ENCODE peak calls at places on chromosome X, in four cellular contexts. C, F, M and G are unnamed samples.

GRCh38 chrX:134604701-134605271 is 53.5 kb downstream of the PLAC1 start:
- DNase-seq in C (no peak), M (no peak), F (no peak), G (no peak)

GRCh38 chrX:123339201-123339905 is 155.3 kb downstream of the GRIA3 start:
- DNase-seq in C (peak), M (no peak), F (no peak), G (no peak)

GRCh38 chrX:49187526-49187925 is 1.4 kb upstream of the PRICKLE3 start:
- DNase-seq in C (no peak), M (no peak), F (no peak), G (no peak)

GRCh38 chrX:103614999-103615398 is 7.2 kb downstream of the TCEAL3 start:
- DNase-seq in F (no peak), M (no peak), C (no peak), G (no peak)

GRCh38 chrX:150324035-150324728 is 38.9 kb upstream of the MAMLD1 start:
- DNase-seq in M (no peak), C (peak), F (no peak), G (no peak)

GRCh38 chrX:25178555-25178954 is 162.8 kb upstream of the ARX start:
- DNase-seq in M (no peak), F (no peak), C (no peak), G (no peak)

GRCh38 chrX:334971-335757 is 16.6 kb upstream of the GTPBP6 start:
- DNase-seq in F (no peak), C (no peak), M (peak), G (peak)

GRCh38 chrX:111519215-111519614 is 7.8 kb downstream of the SERTM2 start:
- DNase-seq in M (no peak), C (no peak), F (no peak), G (no peak)

GRCh38 chrX:68503830-68504229 is 5.0 kb downstream of the YIPF6 start:
- DNase-seq in M (no peak), C (no peak), F (no peak), G (no peak)

GRCh38 chrX:443676-444210 is 57.0 kb upstream of the PPP2R3B start:
- DNase-seq in F (no peak), M (peak), C (no peak), G (no peak)

GRCh38 chrX:48971325-48972213 is at the start of gene KCND1:
- DNase-seq in C (no peak), F (no peak), M (peak), G (no peak)

GRCh38 chrX:69024931-69025330 is 140.3 kb downstream of the PJA1 start:
- DNase-seq in M (peak), F (peak), C (no peak), G (no peak)

GRCh38 chrX:41823402-41823801 is 99.4 kb downstream of the GPR82 start:
- DNase-seq in F (no peak), M (no peak), C (no peak), G (no peak)

GRCh38 chrX:37367946-37368345 is 18.8 kb downstream of the PRRG1 start:
- DNase-seq in M (no peak), F (no peak), C (no peak), G (no peak)

GRCh38 chrX:120463241-120463640 is 5.9 kb downstream of the LAMP2 start:
- DNase-seq in F (no peak), M (no peak), C (no peak), G (no peak)

GRCh38 chrX:55487143-55487542 is 2.5 kb downstream of the USP51 start:
- DNase-seq in M (no peak), F (no peak), C (no peak), G (no peak)

GRCh38 chrX:153968754-153969124 is 2.9 kb downstream of the HCFC1 start:
- DNase-seq in F (no peak), M (peak), C (no peak), G (no peak)

GRCh38 chrX:31293409-31293808 is 221.6 kb upstream of the FTHL17 start:
- DNase-seq in M (no peak), C (no peak), F (no peak), G (no peak)

GRCh38 chrX:54386314-54386713 is 28.5 kb upstream of the WNK3 start:
- DNase-seq in C (no peak), M (no peak), F (no peak), G (no peak)

GRCh38 chrX:22246620-22247019 is 26.1 kb upstream of the CBLL2 start:
- DNase-seq in M (no peak), C (peak), F (no peak), G (no peak)

GRCh38 chrX:110786486-110786885 is 9.1 kb downstream of the CHRDL1 start:
- DNase-seq in M (no peak), F (no peak), C (peak), G (no peak)

GRCh38 chrX:108415891-108416290 is 22.3 kb downstream of the COL4A6 start:
- DNase-seq in M (no peak), C (no peak), F (no peak), G (no peak)

GRCh38 chrX:84099120-84099519 is 88.9 kb downstream of the RPS6KA6 start:
- DNase-seq in M (no peak), F (no peak), C (no peak), G (no peak)

GRCh38 chrX:47080915-47081236 is 2.6 kb downstream of the RGN start:
- DNase-seq in M (no peak), C (no peak), F (no peak), G (no peak)

GRCh38 chrX:38112566-38112965 is 106.2 kb downstream of the SYTL5 start:
- DNase-seq in C (no peak), M (no peak), F (no peak), G (no peak)

GRCh38 chrX:68146054-68146453 is 287.2 kb downstream of the OPHN1 start:
- DNase-seq in F (no peak), C (peak), M (no peak), G (no peak)

GRCh38 chrX:136497556-136498048 is at the start of gene HTATSF1:
- DNase-seq in C (no peak), M (peak), F (no peak), G (no peak)

GRCh38 chrX:113157496-113157895 is 316.9 kb upstream of the AMOT start:
- DNase-seq in C (no peak), M (no peak), F (no peak), G (no peak)

GRCh38 chrX:152072236-152072635 is 66.1 kb downstream of the MAGEA10 start:
- DNase-seq in F (no peak), C (peak), M (no peak), G (no peak)

GRCh38 chrX:37871626-37872302 is 24.4 kb upstream of the DYNLT3 start:
- DNase-seq in F (peak), M (peak), C (peak), G (no peak)

GRCh38 chrX:63754141-63754859 is 30.7 kb downstream of the ARHGEF9 start:
- DNase-seq in F (no peak), M (no peak), C (no peak), G (peak)

GRCh38 chrX:7117587-7117986 is 29.9 kb upstream of the STS start:
- DNase-seq in F (no peak), C (no peak), M (no peak), G (no peak)

GRCh38 chrX:97616883-97617510 is 733.3 kb downstream of the RPA4 start:
- DNase-seq in M (no peak), F (no peak), C (peak), G (no peak)

DNA sequence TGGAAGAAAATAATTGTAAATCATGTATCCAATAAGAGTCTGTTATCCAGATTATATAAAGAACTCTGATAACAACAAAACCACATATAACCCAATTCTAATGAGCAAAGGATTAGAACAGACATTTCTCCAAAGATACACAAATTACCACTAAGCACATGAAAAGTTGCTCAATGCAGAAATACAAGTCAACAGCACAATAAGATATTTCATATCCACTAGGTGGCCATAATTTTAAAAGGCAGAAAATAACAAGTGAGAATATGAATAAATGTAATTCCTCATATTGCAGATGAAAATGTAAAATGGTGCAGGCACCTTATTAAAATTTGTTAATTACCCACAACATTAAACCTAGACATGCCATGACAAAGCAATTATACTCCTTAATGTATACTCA is 73.9 kb upstream of the ZCCHC13 start:
- DNase-seq in M (no peak), F (no peak), C (no peak), G (no peak)
- TF ChIP-seq CTCF in M (no peak), F (no peak), C (peak), G (no peak)

DNA sequence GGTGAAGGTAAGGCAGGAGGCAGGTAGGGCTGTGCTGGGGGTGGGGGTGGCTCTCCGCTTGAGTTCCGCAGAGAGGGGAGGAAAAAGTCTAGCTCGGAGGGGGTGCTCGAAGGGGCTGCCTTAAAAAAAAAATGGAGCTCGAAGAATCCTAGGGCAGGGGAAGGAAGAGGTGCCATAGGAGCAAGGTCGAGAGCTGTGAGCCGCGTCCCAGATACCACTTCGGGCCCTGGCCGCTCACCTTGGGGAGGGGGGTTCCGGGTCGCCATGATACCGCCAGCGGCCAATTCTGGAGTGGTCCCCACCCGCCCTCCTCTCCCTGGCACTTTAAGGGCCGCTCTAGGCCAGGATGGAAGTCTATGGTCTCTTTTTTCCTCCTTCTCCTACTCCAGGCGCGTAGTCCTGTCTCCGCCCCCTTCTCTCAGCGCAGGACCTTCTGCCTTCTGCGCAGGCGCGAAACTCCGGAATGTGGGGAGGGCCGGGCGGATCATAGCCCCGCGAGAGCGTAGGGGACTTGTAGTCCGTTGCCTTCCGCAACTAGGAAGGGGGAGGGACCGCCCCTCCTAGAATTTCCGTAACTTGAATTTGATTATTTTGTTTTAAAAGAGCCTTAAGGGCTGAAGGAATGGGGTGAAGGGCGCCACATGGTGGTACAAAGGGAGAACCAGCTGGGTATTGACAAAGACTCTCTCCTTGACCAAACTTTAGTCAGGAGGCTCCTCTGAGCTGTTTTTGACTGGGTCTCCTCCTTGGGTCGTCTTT is at the start of gene FUNDC1:
- DNase-seq in M (peak), C (peak), F (peak), G (peak)
- TF ChIP-seq CTCF in M (peak), C (peak), F (no peak), G (peak)

DNA sequence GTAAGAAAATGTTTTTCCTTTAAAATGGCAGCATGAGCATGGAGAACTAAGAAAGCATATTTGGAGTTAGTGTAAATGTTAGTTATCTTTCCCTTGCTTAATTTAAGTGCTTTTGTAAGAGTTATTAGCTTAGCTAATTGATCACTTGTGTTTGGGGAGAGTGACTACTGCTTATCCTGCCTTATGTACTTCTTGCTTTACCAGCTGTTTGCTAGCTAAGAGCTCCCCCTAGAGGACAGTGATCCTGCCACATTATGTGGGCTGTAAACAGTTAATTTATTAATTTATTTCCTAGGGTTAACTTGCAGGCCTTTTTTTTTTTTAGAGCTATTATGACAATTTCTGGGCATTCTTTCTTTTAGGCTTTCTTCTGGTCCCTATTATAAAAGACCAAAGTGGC is 435.8 kb downstream of the MAGEB5 start:
- DNase-seq in F (no peak), M (no peak), C (no peak), G (no peak)
- TF ChIP-seq CTCF in F (no peak), M (no peak), C (no peak), G (no peak)

DNA sequence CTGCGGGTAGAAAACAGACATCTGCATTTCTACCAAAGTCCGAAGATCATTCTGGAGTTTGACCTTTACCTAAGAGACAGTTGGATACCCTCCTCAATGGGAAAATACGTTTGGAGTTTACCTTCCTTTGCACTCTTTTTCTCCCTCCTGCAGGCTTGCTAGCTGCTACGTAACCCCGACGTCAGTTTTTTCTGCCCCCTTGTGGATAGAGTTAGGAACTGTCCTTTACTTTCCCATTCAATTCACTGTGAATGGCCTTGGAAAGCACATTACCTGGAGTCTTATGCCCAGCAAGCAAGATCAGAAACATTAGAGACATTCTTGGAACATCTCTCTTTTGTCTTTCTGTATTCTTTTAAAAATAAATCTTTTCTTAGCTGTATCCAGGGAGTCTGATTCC is 250.7 kb downstream of the NAP1L3 start:
- DNase-seq in M (no peak), F (no peak), C (no peak), G (no peak)
- TF ChIP-seq CTCF in M (peak), F (peak), C (peak), G (no peak)